ENCODE peak calls at places on chromosomes 1 and 21, in six cellular contexts. One of them, this sample, is unnamed.

GRCh38 chr1:19087017-19087736 is 122.9 kb downstream of the UBR4 start:
- DNase-seq in testis: no peak
- DNase-seq in IMR-90: peak
- DNase-seq in naive thymus-derived CD4-positive, alpha-beta T cell: no peak
- DNase-seq in upper lobe of right lung: no peak
- DNase-seq in neural progenitor cell: no peak
- DNase-seq in this sample: no peak

GRCh38 chr1:182095946-182096345 is 34.4 kb upstream of the ZNF648 start:
- DNase-seq in testis: no peak
- DNase-seq in IMR-90: no peak
- DNase-seq in naive thymus-derived CD4-positive, alpha-beta T cell: no peak
- DNase-seq in upper lobe of right lung: no peak
- DNase-seq in neural progenitor cell: no peak
- DNase-seq in this sample: no peak

GRCh38 chr1:119363162-119363561 is 5.4 kb upstream of the HAO2 start:
- DNase-seq in testis: no peak
- DNase-seq in IMR-90: no peak
- DNase-seq in naive thymus-derived CD4-positive, alpha-beta T cell: no peak
- DNase-seq in upper lobe of right lung: no peak
- DNase-seq in neural progenitor cell: no peak
- DNase-seq in this sample: no peak

GRCh38 chr1:55639051-55639450 is 423.9 kb upstream of the USP24 start:
- DNase-seq in testis: no peak
- DNase-seq in IMR-90: no peak
- DNase-seq in naive thymus-derived CD4-positive, alpha-beta T cell: no peak
- DNase-seq in upper lobe of right lung: no peak
- DNase-seq in neural progenitor cell: no peak
- DNase-seq in this sample: no peak

GRCh38 chr1:243751506-243751905 is 98.5 kb downstream of the AKT3 start:
- DNase-seq in testis: no peak
- DNase-seq in IMR-90: no peak
- DNase-seq in naive thymus-derived CD4-positive, alpha-beta T cell: no peak
- DNase-seq in upper lobe of right lung: no peak
- DNase-seq in neural progenitor cell: peak
- DNase-seq in this sample: no peak

GRCh38 chr1:45526135-45526644 is 4.5 kb upstream of the PRDX1 start:
- DNase-seq in testis: no peak
- DNase-seq in IMR-90: no peak
- DNase-seq in naive thymus-derived CD4-positive, alpha-beta T cell: no peak
- DNase-seq in upper lobe of right lung: no peak
- DNase-seq in neural progenitor cell: no peak
- DNase-seq in this sample: no peak

GRCh38 chr21:29849735-29850176 is 90.0 kb downstream of the GRIK1 start:
- DNase-seq in testis: peak
- DNase-seq in IMR-90: peak
- DNase-seq in naive thymus-derived CD4-positive, alpha-beta T cell: peak
- DNase-seq in upper lobe of right lung: no peak
- DNase-seq in neural progenitor cell: peak
- DNase-seq in this sample: peak

GRCh38 chr1:197787056-197787455 is 11.8 kb upstream of the DENND1B start:
- DNase-seq in testis: no peak
- DNase-seq in IMR-90: peak
- DNase-seq in naive thymus-derived CD4-positive, alpha-beta T cell: no peak
- DNase-seq in upper lobe of right lung: no peak
- DNase-seq in neural progenitor cell: no peak
- DNase-seq in this sample: no peak

GRCh38 chr21:15098908-15099307 is 34.1 kb upstream of the NRIP1 start:
- DNase-seq in testis: no peak
- DNase-seq in IMR-90: no peak
- DNase-seq in naive thymus-derived CD4-positive, alpha-beta T cell: no peak
- DNase-seq in upper lobe of right lung: no peak
- DNase-seq in neural progenitor cell: no peak
- DNase-seq in this sample: no peak

GRCh38 chr1:214419650-214420049 is 131.8 kb downstream of the PTPN14 start:
- DNase-seq in testis: no peak
- DNase-seq in IMR-90: no peak
- DNase-seq in naive thymus-derived CD4-positive, alpha-beta T cell: no peak
- DNase-seq in upper lobe of right lung: no peak
- DNase-seq in neural progenitor cell: peak
- DNase-seq in this sample: no peak

GRCh38 chr1:9435101-9435636 is 104.1 kb upstream of the SLC25A33 start:
- DNase-seq in testis: no peak
- DNase-seq in IMR-90: no peak
- DNase-seq in naive thymus-derived CD4-positive, alpha-beta T cell: no peak
- DNase-seq in upper lobe of right lung: no peak
- DNase-seq in neural progenitor cell: no peak
- DNase-seq in this sample: no peak

GRCh38 chr1:206709322-206709721 is 24.6 kb downstream of the MAPKAPK2 start:
- DNase-seq in testis: no peak
- DNase-seq in IMR-90: no peak
- DNase-seq in naive thymus-derived CD4-positive, alpha-beta T cell: no peak
- DNase-seq in upper lobe of right lung: no peak
- DNase-seq in neural progenitor cell: no peak
- DNase-seq in this sample: no peak

GRCh38 chr1:245860681-245861552 is 646.2 kb downstream of the SMYD3 start:
- DNase-seq in testis: no peak
- DNase-seq in IMR-90: peak
- DNase-seq in naive thymus-derived CD4-positive, alpha-beta T cell: no peak
- DNase-seq in upper lobe of right lung: no peak
- DNase-seq in neural progenitor cell: no peak
- DNase-seq in this sample: no peak

GRCh38 chr1:223233019-223233409 is 90.0 kb upstream of the TLR5 start:
- DNase-seq in testis: no peak
- DNase-seq in IMR-90: no peak
- DNase-seq in naive thymus-derived CD4-positive, alpha-beta T cell: no peak
- DNase-seq in upper lobe of right lung: no peak
- DNase-seq in neural progenitor cell: no peak
- DNase-seq in this sample: no peak

GRCh38 chr21:41477641-41478318 is 30.2 kb downstream of the TMPRSS2 start:
- DNase-seq in testis: peak
- DNase-seq in IMR-90: no peak
- DNase-seq in naive thymus-derived CD4-positive, alpha-beta T cell: no peak
- DNase-seq in upper lobe of right lung: peak
- DNase-seq in neural progenitor cell: peak
- DNase-seq in this sample: no peak

GRCh38 chr1:234601217-234602017 is 8.6 kb downstream of the IRF2BP2 start:
- DNase-seq in testis: no peak
- DNase-seq in IMR-90: peak
- DNase-seq in naive thymus-derived CD4-positive, alpha-beta T cell: peak
- DNase-seq in upper lobe of right lung: no peak
- DNase-seq in neural progenitor cell: no peak
- DNase-seq in this sample: no peak

GRCh38 chr1:101567582-101568189 is 330.9 kb downstream of the S1PR1 start:
- DNase-seq in testis: peak
- DNase-seq in IMR-90: peak
- DNase-seq in naive thymus-derived CD4-positive, alpha-beta T cell: peak
- DNase-seq in upper lobe of right lung: peak
- DNase-seq in neural progenitor cell: peak
- DNase-seq in this sample: no peak

GRCh38 chr1:93681549-93682412 is at the start of gene BCAR3:
- DNase-seq in testis: peak
- DNase-seq in IMR-90: peak
- DNase-seq in naive thymus-derived CD4-positive, alpha-beta T cell: no peak
- DNase-seq in upper lobe of right lung: peak
- DNase-seq in neural progenitor cell: peak
- DNase-seq in this sample: peak

GRCh38 chr1:61182049-61182448 is 99.7 kb downstream of the NFIA start:
- DNase-seq in testis: no peak
- DNase-seq in IMR-90: peak
- DNase-seq in naive thymus-derived CD4-positive, alpha-beta T cell: no peak
- DNase-seq in upper lobe of right lung: no peak
- DNase-seq in neural progenitor cell: no peak
- DNase-seq in this sample: no peak

GRCh38 chr1:24190970-24191570 is 4.0 kb upstream of the IFNLR1 start:
- DNase-seq in testis: no peak
- DNase-seq in IMR-90: no peak
- DNase-seq in naive thymus-derived CD4-positive, alpha-beta T cell: no peak
- DNase-seq in upper lobe of right lung: no peak
- DNase-seq in neural progenitor cell: no peak
- DNase-seq in this sample: no peak

GRCh38 chr1:18109756-18110597 is 2.4 kb downstream of the IGSF21 start:
- DNase-seq in testis: peak
- DNase-seq in IMR-90: no peak
- DNase-seq in naive thymus-derived CD4-positive, alpha-beta T cell: no peak
- DNase-seq in upper lobe of right lung: no peak
- DNase-seq in neural progenitor cell: peak
- DNase-seq in this sample: peak

GRCh38 chr21:15122241-15122640 is 57.4 kb upstream of the NRIP1 start:
- DNase-seq in testis: no peak
- DNase-seq in IMR-90: no peak
- DNase-seq in naive thymus-derived CD4-positive, alpha-beta T cell: no peak
- DNase-seq in upper lobe of right lung: no peak
- DNase-seq in neural progenitor cell: no peak
- DNase-seq in this sample: no peak

GRCh38 chr1:17104782-17105181 is 14.5 kb downstream of the PADI2 start:
- DNase-seq in testis: no peak
- DNase-seq in IMR-90: no peak
- DNase-seq in naive thymus-derived CD4-positive, alpha-beta T cell: no peak
- DNase-seq in upper lobe of right lung: no peak
- DNase-seq in neural progenitor cell: no peak
- DNase-seq in this sample: no peak

GRCh38 chr1:58866578-58866977 is 82.7 kb upstream of the JUN start:
- DNase-seq in testis: no peak
- DNase-seq in IMR-90: no peak
- DNase-seq in naive thymus-derived CD4-positive, alpha-beta T cell: no peak
- DNase-seq in upper lobe of right lung: no peak
- DNase-seq in neural progenitor cell: no peak
- DNase-seq in this sample: no peak

DNA sequence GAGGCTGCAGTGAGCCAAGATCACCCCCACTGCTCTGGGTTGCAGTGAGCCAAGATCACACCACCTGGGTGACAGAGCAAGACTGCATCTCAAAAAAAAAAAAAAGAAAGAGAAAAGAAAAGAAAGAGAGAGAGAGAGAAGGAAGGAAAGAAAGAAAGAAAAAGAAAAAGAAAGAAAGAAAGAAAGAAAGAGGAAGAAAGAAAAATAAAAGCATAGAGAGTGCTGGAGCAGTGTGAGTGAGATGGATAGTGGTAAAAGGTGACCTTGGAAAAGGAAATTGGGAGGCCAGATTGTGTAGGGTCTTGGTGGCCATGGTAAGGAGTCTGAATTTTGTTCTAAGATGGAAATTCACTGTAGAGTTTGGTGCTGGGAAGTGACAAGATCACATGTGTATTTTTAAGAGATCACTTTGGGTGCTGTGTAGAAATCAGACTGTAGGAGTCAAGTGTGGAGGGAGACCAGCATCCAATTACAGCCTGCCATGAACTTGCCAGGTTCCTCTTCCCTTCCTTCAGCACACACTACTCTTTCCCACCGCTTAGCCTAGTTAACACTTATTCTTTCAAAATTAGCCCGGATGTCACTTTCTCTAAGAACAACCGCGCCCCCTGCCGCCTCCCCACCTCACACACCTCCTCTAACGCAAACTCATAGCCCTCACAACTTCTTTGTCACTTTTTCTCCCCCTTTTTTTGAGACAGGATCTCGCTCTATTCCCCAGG is 17.9 kb downstream of the MTX1 start:
- DNase-seq in testis: peak
- DNase-seq in IMR-90: peak
- DNase-seq in naive thymus-derived CD4-positive, alpha-beta T cell: peak
- DNase-seq in upper lobe of right lung: peak
- DNase-seq in neural progenitor cell: peak
- DNase-seq in this sample: peak
- H3K27ac ChIP-seq in testis: peak
- H3K27ac ChIP-seq in IMR-90: peak
- H3K27ac ChIP-seq in naive thymus-derived CD4-positive, alpha-beta T cell: peak
- H3K27ac ChIP-seq in upper lobe of right lung: peak
- H3K27ac ChIP-seq in neural progenitor cell: peak
- H3K27ac ChIP-seq in this sample: peak

GRCh38 chr1:226738995-226739695 is at the start of gene ITPKB:
- DNase-seq in testis: peak
- DNase-seq in IMR-90: peak
- DNase-seq in naive thymus-derived CD4-positive, alpha-beta T cell: peak
- DNase-seq in upper lobe of right lung: peak
- DNase-seq in neural progenitor cell: peak
- DNase-seq in this sample: peak
- H3K27ac ChIP-seq in testis: peak
- H3K27ac ChIP-seq in IMR-90: peak
- H3K27ac ChIP-seq in naive thymus-derived CD4-positive, alpha-beta T cell: peak
- H3K27ac ChIP-seq in upper lobe of right lung: peak
- H3K27ac ChIP-seq in neural progenitor cell: no peak
- H3K27ac ChIP-seq in this sample: peak

GRCh38 chr1:23101891-23102688 is 66.6 kb downstream of the LUZP1 start:
- DNase-seq in testis: no peak
- DNase-seq in IMR-90: peak
- DNase-seq in naive thymus-derived CD4-positive, alpha-beta T cell: no peak
- DNase-seq in upper lobe of right lung: no peak
- DNase-seq in neural progenitor cell: no peak
- DNase-seq in this sample: no peak

GRCh38 chr1:23100074-23100748 is 68.4 kb downstream of the LUZP1 start:
- DNase-seq in testis: no peak
- DNase-seq in IMR-90: peak
- DNase-seq in naive thymus-derived CD4-positive, alpha-beta T cell: no peak
- DNase-seq in upper lobe of right lung: no peak
- DNase-seq in neural progenitor cell: peak
- DNase-seq in this sample: no peak

GRCh38 chr1:23103001-23103879 is 65.4 kb downstream of the LUZP1 start:
- DNase-seq in testis: no peak
- DNase-seq in IMR-90: peak
- DNase-seq in naive thymus-derived CD4-positive, alpha-beta T cell: peak
- DNase-seq in upper lobe of right lung: no peak
- DNase-seq in neural progenitor cell: no peak
- DNase-seq in this sample: no peak

GRCh38 chr1:23099171-23099536 is 69.5 kb downstream of the LUZP1 start:
- DNase-seq in testis: no peak
- DNase-seq in IMR-90: no peak
- DNase-seq in naive thymus-derived CD4-positive, alpha-beta T cell: no peak
- DNase-seq in upper lobe of right lung: no peak
- DNase-seq in neural progenitor cell: no peak
- DNase-seq in this sample: no peak

GRCh38 chr1:23101101-23101827 is 67.4 kb downstream of the LUZP1 start:
- DNase-seq in testis: no peak
- DNase-seq in IMR-90: peak
- DNase-seq in naive thymus-derived CD4-positive, alpha-beta T cell: no peak
- DNase-seq in upper lobe of right lung: no peak
- DNase-seq in neural progenitor cell: no peak
- DNase-seq in this sample: no peak
- H3K27ac ChIP-seq in testis: no peak
- H3K27ac ChIP-seq in IMR-90: no peak
- H3K27ac ChIP-seq in naive thymus-derived CD4-positive, alpha-beta T cell: no peak
- H3K27ac ChIP-seq in upper lobe of right lung: peak
- H3K27ac ChIP-seq in neural progenitor cell: no peak
- H3K27ac ChIP-seq in this sample: no peak

GRCh38 chr1:115140442-115141144 is 51.3 kb upstream of the TSPAN2 start:
- DNase-seq in testis: no peak
- DNase-seq in IMR-90: no peak
- DNase-seq in naive thymus-derived CD4-positive, alpha-beta T cell: no peak
- DNase-seq in upper lobe of right lung: no peak
- DNase-seq in neural progenitor cell: no peak
- DNase-seq in this sample: no peak

GRCh38 chr1:115145221-115145620 is 55.9 kb upstream of the TSPAN2 start:
- DNase-seq in testis: no peak
- DNase-seq in IMR-90: no peak
- DNase-seq in naive thymus-derived CD4-positive, alpha-beta T cell: no peak
- DNase-seq in upper lobe of right lung: no peak
- DNase-seq in neural progenitor cell: no peak
- DNase-seq in this sample: no peak

GRCh38 chr1:115142616-115143015 is 53.3 kb upstream of the TSPAN2 start:
- DNase-seq in testis: peak
- DNase-seq in IMR-90: peak
- DNase-seq in naive thymus-derived CD4-positive, alpha-beta T cell: no peak
- DNase-seq in upper lobe of right lung: no peak
- DNase-seq in neural progenitor cell: no peak
- DNase-seq in this sample: no peak

GRCh38 chr1:115141145-115141454 is 51.8 kb upstream of the TSPAN2 start:
- DNase-seq in testis: no peak
- DNase-seq in IMR-90: no peak
- DNase-seq in naive thymus-derived CD4-positive, alpha-beta T cell: no peak
- DNase-seq in upper lobe of right lung: no peak
- DNase-seq in neural progenitor cell: no peak
- DNase-seq in this sample: no peak

GRCh38 chr1:115144176-115144575 is 54.9 kb upstream of the TSPAN2 start:
- DNase-seq in testis: no peak
- DNase-seq in IMR-90: no peak
- DNase-seq in naive thymus-derived CD4-positive, alpha-beta T cell: no peak
- DNase-seq in upper lobe of right lung: no peak
- DNase-seq in neural progenitor cell: no peak
- DNase-seq in this sample: no peak
- H3K27ac ChIP-seq in testis: no peak
- H3K27ac ChIP-seq in IMR-90: no peak
- H3K27ac ChIP-seq in naive thymus-derived CD4-positive, alpha-beta T cell: no peak
- H3K27ac ChIP-seq in upper lobe of right lung: no peak
- H3K27ac ChIP-seq in neural progenitor cell: no peak
- H3K27ac ChIP-seq in this sample: no peak

This sample was measured in caudate nucleus.